ENCODE peak calls at places on chromosomes 12 and 14, in six cellular contexts. One of them, this sample, is unnamed.

GRCh38 chr14:64801800-64802199 is 77.9 kb downstream of the SPTB start:
- DNase-seq in uterus: no peak
- DNase-seq in HL-60: no peak
- DNase-seq in cardiac muscle cell: peak
- DNase-seq in upper lobe of right lung: no peak
- DNase-seq in lung: no peak
- DNase-seq in this sample: no peak

GRCh38 chr12:94563261-94563660 is 87.1 kb downstream of the TMCC3 start:
- DNase-seq in upper lobe of right lung: no peak
- DNase-seq in cardiac muscle cell: no peak
- DNase-seq in lung: no peak
- DNase-seq in HL-60: no peak
- DNase-seq in uterus: no peak
- DNase-seq in this sample: no peak

GRCh38 chr12:49332441-49332861 is 4.5 kb downstream of the C1QL4 start:
- DNase-seq in cardiac muscle cell: no peak
- DNase-seq in lung: no peak
- DNase-seq in HL-60: no peak
- DNase-seq in uterus: no peak
- DNase-seq in upper lobe of right lung: peak
- DNase-seq in this sample: no peak

GRCh38 chr14:85587152-85587697 is 57.3 kb downstream of the FLRT2 start:
- DNase-seq in lung: peak
- DNase-seq in uterus: no peak
- DNase-seq in upper lobe of right lung: no peak
- DNase-seq in cardiac muscle cell: peak
- DNase-seq in HL-60: peak
- DNase-seq in this sample: no peak

GRCh38 chr14:69037790-69038448 is 58.8 kb upstream of the ACTN1 start:
- DNase-seq in lung: no peak
- DNase-seq in HL-60: no peak
- DNase-seq in uterus: no peak
- DNase-seq in upper lobe of right lung: no peak
- DNase-seq in cardiac muscle cell: no peak
- DNase-seq in this sample: no peak

GRCh38 chr12:122870867-122871664 is 24.9 kb downstream of the VPS37B start:
- DNase-seq in cardiac muscle cell: peak
- DNase-seq in uterus: no peak
- DNase-seq in upper lobe of right lung: peak
- DNase-seq in HL-60: no peak
- DNase-seq in lung: no peak
- DNase-seq in this sample: no peak

GRCh38 chr12:93880853-93881522 is 203.8 kb downstream of the CRADD start:
- DNase-seq in cardiac muscle cell: no peak
- DNase-seq in lung: no peak
- DNase-seq in uterus: no peak
- DNase-seq in upper lobe of right lung: no peak
- DNase-seq in HL-60: no peak
- DNase-seq in this sample: no peak

GRCh38 chr12:124626841-124627502 is 59.6 kb upstream of the NCOR2 start:
- DNase-seq in uterus: peak
- DNase-seq in lung: no peak
- DNase-seq in cardiac muscle cell: peak
- DNase-seq in upper lobe of right lung: no peak
- DNase-seq in HL-60: no peak
- DNase-seq in this sample: no peak

GRCh38 chr12:58557646-58558045 is 362.7 kb downstream of the LRIG3 start:
- DNase-seq in uterus: no peak
- DNase-seq in HL-60: no peak
- DNase-seq in lung: no peak
- DNase-seq in upper lobe of right lung: no peak
- DNase-seq in cardiac muscle cell: no peak
- DNase-seq in this sample: no peak

DNA sequence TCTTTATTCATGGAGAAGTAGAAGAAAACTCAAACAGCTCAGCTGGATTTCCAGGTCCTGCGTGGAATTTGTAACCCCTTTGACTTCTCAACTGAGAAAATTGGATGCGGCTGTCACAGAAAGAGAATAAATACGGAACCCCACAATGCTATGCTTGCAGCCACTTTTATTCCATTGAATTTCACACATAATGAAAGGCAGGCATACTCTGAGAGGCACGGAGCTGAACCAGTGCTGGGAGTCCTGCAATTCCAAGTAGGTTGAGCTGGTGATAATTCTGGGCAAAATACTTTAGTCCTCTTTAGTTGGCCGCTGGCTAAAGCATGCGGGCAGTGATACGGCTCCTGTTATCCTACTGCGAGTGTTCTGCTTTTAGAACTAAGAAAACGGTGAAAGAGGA is 16.8 kb upstream of the WNT5B start:
- DNase-seq in HL-60: no peak
- DNase-seq in cardiac muscle cell: peak
- DNase-seq in uterus: no peak
- DNase-seq in lung: no peak
- DNase-seq in upper lobe of right lung: no peak
- DNase-seq in this sample: no peak
- H3K27ac ChIP-seq in HL-60: no peak
- H3K27ac ChIP-seq in cardiac muscle cell: no peak
- H3K27ac ChIP-seq in uterus: no peak
- H3K27ac ChIP-seq in lung: no peak
- H3K27ac ChIP-seq in upper lobe of right lung: no peak
- H3K27ac ChIP-seq in this sample: no peak

GRCh38 chr12:3622021-3622731 is 130.7 kb downstream of the CRACR2A start:
- DNase-seq in upper lobe of right lung: no peak
- DNase-seq in lung: no peak
- DNase-seq in cardiac muscle cell: no peak
- DNase-seq in HL-60: no peak
- DNase-seq in uterus: no peak
- DNase-seq in this sample: no peak

GRCh38 chr12:3627336-3627735 is 125.6 kb downstream of the CRACR2A start:
- DNase-seq in cardiac muscle cell: no peak
- DNase-seq in HL-60: no peak
- DNase-seq in lung: no peak
- DNase-seq in uterus: no peak
- DNase-seq in upper lobe of right lung: no peak
- DNase-seq in this sample: no peak

GRCh38 chr12:3622732-3623690 is 129.9 kb downstream of the CRACR2A start:
- DNase-seq in upper lobe of right lung: no peak
- DNase-seq in uterus: no peak
- DNase-seq in HL-60: peak
- DNase-seq in cardiac muscle cell: no peak
- DNase-seq in lung: no peak
- DNase-seq in this sample: no peak

GRCh38 chr12:3628629-3629028 is 124.3 kb downstream of the CRACR2A start:
- DNase-seq in upper lobe of right lung: no peak
- DNase-seq in uterus: no peak
- DNase-seq in HL-60: no peak
- DNase-seq in lung: no peak
- DNase-seq in cardiac muscle cell: no peak
- DNase-seq in this sample: no peak

GRCh38 chr12:3624273-3624672 is 128.6 kb downstream of the CRACR2A start:
- DNase-seq in cardiac muscle cell: no peak
- DNase-seq in HL-60: no peak
- DNase-seq in upper lobe of right lung: no peak
- DNase-seq in lung: no peak
- DNase-seq in uterus: no peak
- DNase-seq in this sample: no peak
- H3K27ac ChIP-seq in cardiac muscle cell: no peak
- H3K27ac ChIP-seq in HL-60: no peak
- H3K27ac ChIP-seq in upper lobe of right lung: no peak
- H3K27ac ChIP-seq in lung: no peak
- H3K27ac ChIP-seq in uterus: no peak
- H3K27ac ChIP-seq in this sample: no peak

DNA sequence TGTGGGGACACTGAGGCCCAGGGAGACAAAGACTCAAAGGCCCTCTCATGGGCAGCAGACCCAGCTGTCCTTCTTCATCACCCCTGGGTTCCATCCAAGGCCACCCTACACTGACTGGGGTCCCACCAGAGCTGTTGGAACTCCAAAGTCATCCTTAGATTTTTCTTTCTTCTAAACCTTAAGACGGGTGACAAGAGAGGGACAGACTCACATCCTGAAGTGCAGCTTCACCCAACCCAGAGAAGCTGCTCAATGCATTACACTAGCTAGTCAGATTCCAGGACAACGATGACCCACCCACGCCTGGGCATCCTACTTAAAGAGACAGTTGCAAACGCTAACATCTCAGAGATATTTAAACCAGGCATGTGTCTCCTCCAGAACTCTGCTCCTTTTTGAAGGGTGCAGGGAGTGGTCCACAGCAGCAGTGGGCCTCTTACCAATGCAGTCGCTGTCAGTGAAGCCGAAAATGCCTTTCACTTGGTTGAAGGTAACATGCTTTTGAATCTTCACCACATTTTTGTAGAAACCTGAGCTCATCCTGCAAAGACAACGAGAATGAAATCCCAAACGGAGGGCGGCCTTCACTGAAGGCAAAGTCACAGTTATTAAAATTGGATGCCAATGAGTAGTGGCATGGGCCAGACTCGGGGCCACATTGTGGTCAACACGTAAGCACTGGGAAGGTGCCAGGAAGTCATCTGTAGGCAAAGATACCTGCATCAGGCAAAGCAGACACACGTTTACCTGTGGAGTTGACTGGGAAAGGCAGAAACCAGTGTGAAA is 23.4 kb downstream of the SLC25A47 start:
- DNase-seq in upper lobe of right lung: no peak
- DNase-seq in lung: no peak
- DNase-seq in HL-60: no peak
- DNase-seq in uterus: no peak
- DNase-seq in cardiac muscle cell: no peak
- DNase-seq in this sample: no peak
- H3K27ac ChIP-seq in upper lobe of right lung: no peak
- H3K27ac ChIP-seq in lung: no peak
- H3K27ac ChIP-seq in HL-60: no peak
- H3K27ac ChIP-seq in uterus: no peak
- H3K27ac ChIP-seq in cardiac muscle cell: no peak
- H3K27ac ChIP-seq in this sample: no peak

GRCh38 chr12:41302979-41303403 is 114.9 kb downstream of the PDZRN4 start:
- DNase-seq in upper lobe of right lung: no peak
- DNase-seq in lung: no peak
- DNase-seq in uterus: no peak
- DNase-seq in cardiac muscle cell: no peak
- DNase-seq in HL-60: no peak
- DNase-seq in this sample: no peak
- H3K27ac ChIP-seq in upper lobe of right lung: no peak
- H3K27ac ChIP-seq in lung: no peak
- H3K27ac ChIP-seq in uterus: no peak
- H3K27ac ChIP-seq in cardiac muscle cell: no peak
- H3K27ac ChIP-seq in HL-60: no peak
- H3K27ac ChIP-seq in this sample: no peak

DNA sequence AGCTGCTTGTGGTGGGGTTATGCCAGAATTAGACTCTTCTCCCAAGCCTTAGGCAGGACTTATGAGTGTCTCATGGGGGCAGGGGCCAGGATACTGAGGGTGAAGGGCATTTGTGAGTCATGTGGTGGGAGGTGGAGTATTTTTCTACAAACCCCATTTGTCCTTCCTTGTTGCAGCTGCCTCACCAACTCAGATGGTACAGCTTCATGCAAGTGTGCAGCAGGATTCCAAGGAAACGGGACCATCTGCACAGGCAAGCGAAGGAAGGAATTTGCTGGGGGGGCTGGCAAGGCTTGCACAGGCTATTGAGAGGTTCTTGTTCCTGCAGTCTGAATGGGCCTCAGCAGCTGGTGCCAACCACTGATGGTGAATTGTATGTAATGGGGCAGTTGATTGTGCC is 125.1 kb downstream of the STAB2 start:
- DNase-seq in cardiac muscle cell: no peak
- DNase-seq in uterus: no peak
- DNase-seq in lung: no peak
- DNase-seq in upper lobe of right lung: no peak
- DNase-seq in HL-60: no peak
- DNase-seq in this sample: no peak
- H3K27ac ChIP-seq in cardiac muscle cell: no peak
- H3K27ac ChIP-seq in uterus: no peak
- H3K27ac ChIP-seq in lung: no peak
- H3K27ac ChIP-seq in upper lobe of right lung: no peak
- H3K27ac ChIP-seq in HL-60: no peak
- H3K27ac ChIP-seq in this sample: no peak

GRCh38 chr12:47885566-47885965 is 19.2 kb downstream of the VDR start:
- DNase-seq in lung: no peak
- DNase-seq in upper lobe of right lung: no peak
- DNase-seq in uterus: no peak
- DNase-seq in HL-60: no peak
- DNase-seq in cardiac muscle cell: peak
- DNase-seq in this sample: no peak
- H3K27ac ChIP-seq in lung: no peak
- H3K27ac ChIP-seq in upper lobe of right lung: no peak
- H3K27ac ChIP-seq in uterus: no peak
- H3K27ac ChIP-seq in HL-60: no peak
- H3K27ac ChIP-seq in cardiac muscle cell: no peak
- H3K27ac ChIP-seq in this sample: no peak

GRCh38 chr12:43287991-43288390 is 264.0 kb downstream of the ADAMTS20 start:
- DNase-seq in HL-60: no peak
- DNase-seq in upper lobe of right lung: no peak
- DNase-seq in lung: no peak
- DNase-seq in uterus: no peak
- DNase-seq in cardiac muscle cell: no peak
- DNase-seq in this sample: no peak

GRCh38 chr12:43283206-43283605 is 268.8 kb downstream of the ADAMTS20 start:
- DNase-seq in upper lobe of right lung: no peak
- DNase-seq in uterus: no peak
- DNase-seq in HL-60: no peak
- DNase-seq in cardiac muscle cell: no peak
- DNase-seq in lung: no peak
- DNase-seq in this sample: no peak

GRCh38 chr12:43284441-43284840 is 267.6 kb downstream of the ADAMTS20 start:
- DNase-seq in upper lobe of right lung: no peak
- DNase-seq in HL-60: no peak
- DNase-seq in uterus: no peak
- DNase-seq in cardiac muscle cell: peak
- DNase-seq in lung: no peak
- DNase-seq in this sample: no peak

GRCh38 chr12:43282106-43282505 is 269.9 kb downstream of the ADAMTS20 start:
- DNase-seq in upper lobe of right lung: no peak
- DNase-seq in cardiac muscle cell: peak
- DNase-seq in lung: no peak
- DNase-seq in uterus: no peak
- DNase-seq in HL-60: no peak
- DNase-seq in this sample: no peak

DNA sequence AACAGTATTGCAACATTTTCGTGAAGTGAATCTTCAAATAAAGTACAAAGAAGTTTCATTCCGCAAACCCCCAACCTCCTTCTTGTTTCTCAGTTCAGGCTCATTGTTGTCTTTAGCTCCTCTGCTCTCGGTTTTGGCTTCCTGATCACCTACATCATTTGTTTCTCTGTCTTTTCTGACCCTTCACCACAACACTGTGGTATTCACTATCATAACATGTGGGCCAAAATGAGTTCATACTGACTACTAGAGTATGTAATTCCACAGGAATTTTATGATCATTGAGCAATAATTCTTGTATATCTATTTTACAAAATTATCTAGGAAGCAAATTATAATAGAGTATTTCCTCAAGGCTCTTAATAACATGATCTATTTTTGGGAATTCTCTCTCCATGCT is 266.8 kb downstream of the ADAMTS20 start:
- DNase-seq in lung: no peak
- DNase-seq in HL-60: no peak
- DNase-seq in uterus: peak
- DNase-seq in cardiac muscle cell: peak
- DNase-seq in upper lobe of right lung: no peak
- DNase-seq in this sample: no peak
- H3K27ac ChIP-seq in lung: no peak
- H3K27ac ChIP-seq in HL-60: no peak
- H3K27ac ChIP-seq in uterus: peak
- H3K27ac ChIP-seq in cardiac muscle cell: no peak
- H3K27ac ChIP-seq in upper lobe of right lung: no peak
- H3K27ac ChIP-seq in this sample: no peak